ENCODE peak calls at places on chromosomes 4 and X, in ten cellular contexts. Q, O, Y, B, X, Z, G, K, H and M are unnamed samples.
A peak's percentile ranks its signal among the peaks of the same experiment; 100 is the strongest.

GRCh38 chr4:108336076-108336475 is 167.3 kb upstream of the LEF1 start:
- DNase-seq in Q (no peak), O (peak; percentile 16), Y (peak; percentile 62), B (no peak), X (no peak), Z (no peak), G (peak; percentile 81), K (no peak), H (no peak), M (peak; percentile 49)

GRCh38 chr4:188989371-188989770 is 850.1 kb downstream of the TRIML1 start:
- DNase-seq in Q (no peak), O (peak; percentile 8), Y (no peak), B (no peak), X (no peak), Z (no peak), G (peak; percentile 91), K (no peak), H (no peak), M (no peak)

GRCh38 chr4:168337550-168337940 is 19.0 kb upstream of the DDX60 start:
- DNase-seq in Q (no peak), O (peak; percentile 38), Y (peak; percentile 69), B (no peak), X (no peak), Z (peak; percentile 18), G (peak; percentile 43), K (no peak), H (no peak), M (peak; percentile 38)

GRCh38 chr4:139978692-139979091 is 175.3 kb downstream of the MAML3 start:
- DNase-seq in Q (no peak), O (no peak), Y (no peak), B (no peak), X (no peak), Z (no peak), G (no peak), K (no peak), H (peak; percentile 58), M (no peak)

GRCh38 chr4:28772066-28772465 is 1911.4 kb downstream of the STIM2 start:
- DNase-seq in Q (no peak), O (peak; percentile 73), Y (peak; percentile 87), B (no peak), X (no peak), Z (peak; percentile 82), G (peak; percentile 72), K (no peak), H (no peak), M (peak; percentile 60)

GRCh38 chrX:53362439-53362838 is 60.0 kb downstream of the SMC1A start:
- DNase-seq in Q (no peak), O (no peak), Y (no peak), B (no peak), X (no peak), Z (no peak), G (no peak), K (no peak), H (peak; percentile 48), M (no peak)

GRCh38 chrX:24025741-24026402 is 1.1 kb downstream of the KLHL15 start:
- DNase-seq in Q (no peak), O (peak; percentile 81), Y (peak; percentile 68), B (peak; percentile 2), X (no peak), Z (peak; percentile 86), G (peak; percentile 39), K (no peak), H (peak; percentile 36), M (no peak)

GRCh38 chr4:149031399-149031798 is 589.2 kb upstream of the NR3C2 start:
- DNase-seq in Q (no peak), O (peak; percentile 55), Y (peak; percentile 12), B (no peak), X (no peak), Z (peak; percentile 8), G (peak; percentile 50), K (no peak), H (peak; percentile 7), M (peak; percentile 44)

GRCh38 chr4:100539706-100540105 is 21.9 kb upstream of the EMCN start:
- DNase-seq in Q (no peak), O (no peak), Y (no peak), B (no peak), X (no peak), Z (no peak), G (no peak), K (no peak), H (no peak), M (no peak)

GRCh38 chrX:119121341-119121740 is 6.3 kb downstream of the KIAA1210 start:
- DNase-seq in Q (no peak), O (peak; percentile 46), Y (peak; percentile 54), B (no peak), X (no peak), Z (peak; percentile 12), G (peak; percentile 14), K (no peak), H (no peak), M (peak; percentile 27)

GRCh38 chrX:106802388-106803275 is at the start of gene TBC1D8B:
- DNase-seq in Q (no peak), O (peak; percentile 92), Y (peak; percentile 92), B (no peak), X (peak; percentile 13), Z (peak; percentile 93), G (peak; percentile 90), K (peak; percentile 62), H (no peak), M (peak; percentile 92)

GRCh38 chr4:5980436-5981155 is 37.6 kb downstream of the C4orf50 start:
- DNase-seq in Q (no peak), O (peak; percentile 4), Y (no peak), B (no peak), X (no peak), Z (no peak), G (no peak), K (no peak), H (no peak), M (no peak)

GRCh38 chr4:152927737-152928136 is 8.4 kb upstream of the FHDC1 start:
- DNase-seq in Q (no peak), O (no peak), Y (no peak), B (no peak), X (no peak), Z (no peak), G (no peak), K (no peak), H (no peak), M (no peak)